ENCODE peak calls at places on chromosomes 11 and 22, in eight cellular contexts. One of them, this sample, is unnamed.

GRCh38 chr11:17063171-17064002 is 14.1 kb downstream of the RPS13 start:
- DNase-seq in Daoy: peak
- DNase-seq in suprapubic skin: no peak
- DNase-seq in EL: peak
- DNase-seq in astrocyte of the spinal cord: peak
- DNase-seq in WTC11: peak
- DNase-seq in cardiac muscle cell: peak
- DNase-seq in HS-27A: peak
- DNase-seq in this sample: peak

GRCh38 chr11:116794851-116795250 is 3.2 kb upstream of the APOA5 start:
- DNase-seq in HS-27A: no peak
- DNase-seq in suprapubic skin: no peak
- DNase-seq in Daoy: no peak
- DNase-seq in WTC11: no peak
- DNase-seq in astrocyte of the spinal cord: no peak
- DNase-seq in cardiac muscle cell: no peak
- DNase-seq in EL: no peak
- DNase-seq in this sample: no peak

GRCh38 chr22:31262369-31263133 is 29.7 kb downstream of the PIK3IP1 start:
- DNase-seq in cardiac muscle cell: no peak
- DNase-seq in HS-27A: no peak
- DNase-seq in astrocyte of the spinal cord: no peak
- DNase-seq in WTC11: no peak
- DNase-seq in EL: no peak
- DNase-seq in suprapubic skin: no peak
- DNase-seq in Daoy: no peak
- DNase-seq in this sample: no peak

GRCh38 chr11:128214263-128214662 is 373.1 kb downstream of the ETS1 start:
- DNase-seq in HS-27A: no peak
- DNase-seq in cardiac muscle cell: no peak
- DNase-seq in Daoy: no peak
- DNase-seq in WTC11: no peak
- DNase-seq in suprapubic skin: no peak
- DNase-seq in astrocyte of the spinal cord: peak
- DNase-seq in EL: no peak
- DNase-seq in this sample: no peak

GRCh38 chr11:17145972-17146371 is 61.8 kb downstream of the PIK3C2A start:
- DNase-seq in Daoy: no peak
- DNase-seq in EL: no peak
- DNase-seq in astrocyte of the spinal cord: no peak
- DNase-seq in cardiac muscle cell: no peak
- DNase-seq in HS-27A: no peak
- DNase-seq in suprapubic skin: no peak
- DNase-seq in WTC11: no peak
- DNase-seq in this sample: no peak

GRCh38 chr11:68312780-68313573 is 586 bp downstream of the LRP5 start:
- DNase-seq in HS-27A: no peak
- DNase-seq in cardiac muscle cell: peak
- DNase-seq in WTC11: no peak
- DNase-seq in astrocyte of the spinal cord: no peak
- DNase-seq in Daoy: peak
- DNase-seq in EL: peak
- DNase-seq in suprapubic skin: no peak
- DNase-seq in this sample: no peak

GRCh38 chr11:28799316-28799715 is 691.1 kb downstream of the METTL15 start:
- DNase-seq in Daoy: no peak
- DNase-seq in EL: no peak
- DNase-seq in HS-27A: no peak
- DNase-seq in suprapubic skin: no peak
- DNase-seq in astrocyte of the spinal cord: no peak
- DNase-seq in WTC11: no peak
- DNase-seq in cardiac muscle cell: no peak
- DNase-seq in this sample: no peak

GRCh38 chr11:72635931-72636330 is 38.3 kb downstream of the PDE2A start:
- DNase-seq in suprapubic skin: no peak
- DNase-seq in cardiac muscle cell: no peak
- DNase-seq in EL: no peak
- DNase-seq in astrocyte of the spinal cord: no peak
- DNase-seq in Daoy: no peak
- DNase-seq in HS-27A: no peak
- DNase-seq in WTC11: peak
- DNase-seq in this sample: no peak

GRCh38 chr11:72751293-72752087 is 718 bp downstream of the ARAP1 start:
- DNase-seq in WTC11: no peak
- DNase-seq in EL: no peak
- DNase-seq in suprapubic skin: no peak
- DNase-seq in astrocyte of the spinal cord: no peak
- DNase-seq in cardiac muscle cell: no peak
- DNase-seq in HS-27A: no peak
- DNase-seq in Daoy: no peak
- DNase-seq in this sample: no peak

GRCh38 chr11:1889527-1889930 is 2.2 kb downstream of the PRR33 start:
- DNase-seq in suprapubic skin: no peak
- DNase-seq in cardiac muscle cell: no peak
- DNase-seq in astrocyte of the spinal cord: no peak
- DNase-seq in HS-27A: no peak
- DNase-seq in Daoy: no peak
- DNase-seq in EL: no peak
- DNase-seq in WTC11: no peak
- DNase-seq in this sample: no peak

GRCh38 chr11:27040302-27041115 is at the start of gene BBOX1:
- DNase-seq in EL: peak
- DNase-seq in astrocyte of the spinal cord: no peak
- DNase-seq in HS-27A: no peak
- DNase-seq in suprapubic skin: no peak
- DNase-seq in WTC11: no peak
- DNase-seq in Daoy: peak
- DNase-seq in cardiac muscle cell: no peak
- DNase-seq in this sample: peak

GRCh38 chr11:122210378-122210995 is 94.5 kb upstream of the BLID start:
- DNase-seq in EL: peak
- DNase-seq in astrocyte of the spinal cord: no peak
- DNase-seq in WTC11: no peak
- DNase-seq in HS-27A: no peak
- DNase-seq in Daoy: no peak
- DNase-seq in suprapubic skin: no peak
- DNase-seq in cardiac muscle cell: no peak
- DNase-seq in this sample: peak

GRCh38 chr11:18775492-18776292 is 15.9 kb downstream of the PTPN5 start:
- DNase-seq in WTC11: peak
- DNase-seq in Daoy: peak
- DNase-seq in suprapubic skin: no peak
- DNase-seq in HS-27A: peak
- DNase-seq in astrocyte of the spinal cord: peak
- DNase-seq in EL: peak
- DNase-seq in cardiac muscle cell: peak
- DNase-seq in this sample: no peak

GRCh38 chr11:122491486-122491885 is 164.0 kb upstream of the UBASH3B start:
- DNase-seq in suprapubic skin: no peak
- DNase-seq in cardiac muscle cell: no peak
- DNase-seq in Daoy: peak
- DNase-seq in HS-27A: no peak
- DNase-seq in EL: peak
- DNase-seq in WTC11: no peak
- DNase-seq in astrocyte of the spinal cord: peak
- DNase-seq in this sample: peak

GRCh38 chr22:27501191-27501936 is 300.2 kb downstream of the MN1 start:
- DNase-seq in astrocyte of the spinal cord: no peak
- DNase-seq in EL: no peak
- DNase-seq in Daoy: no peak
- DNase-seq in cardiac muscle cell: no peak
- DNase-seq in HS-27A: no peak
- DNase-seq in suprapubic skin: no peak
- DNase-seq in WTC11: no peak
- DNase-seq in this sample: no peak

GRCh38 chr22:22593964-22594656 is 35.0 kb upstream of the PRAME start:
- DNase-seq in cardiac muscle cell: no peak
- DNase-seq in WTC11: peak
- DNase-seq in Daoy: peak
- DNase-seq in HS-27A: peak
- DNase-seq in astrocyte of the spinal cord: peak
- DNase-seq in EL: peak
- DNase-seq in suprapubic skin: no peak
- DNase-seq in this sample: peak

GRCh38 chr22:20243545-20244249 is 24.4 kb downstream of the RTN4R start:
- DNase-seq in suprapubic skin: no peak
- DNase-seq in Daoy: peak
- DNase-seq in cardiac muscle cell: peak
- DNase-seq in WTC11: no peak
- DNase-seq in EL: peak
- DNase-seq in astrocyte of the spinal cord: peak
- DNase-seq in HS-27A: no peak
- DNase-seq in this sample: peak

GRCh38 chr11:13384837-13385417 is 78.1 kb downstream of the BTBD10 start:
- DNase-seq in Daoy: peak
- DNase-seq in cardiac muscle cell: peak
- DNase-seq in suprapubic skin: no peak
- DNase-seq in HS-27A: no peak
- DNase-seq in WTC11: peak
- DNase-seq in EL: peak
- DNase-seq in astrocyte of the spinal cord: peak
- DNase-seq in this sample: peak

GRCh38 chr22:43755452-43755851 is 56.7 kb downstream of the EFCAB6 start:
- DNase-seq in Daoy: no peak
- DNase-seq in cardiac muscle cell: no peak
- DNase-seq in suprapubic skin: no peak
- DNase-seq in HS-27A: no peak
- DNase-seq in astrocyte of the spinal cord: no peak
- DNase-seq in EL: no peak
- DNase-seq in WTC11: no peak
- DNase-seq in this sample: no peak

GRCh38 chr11:113401718-113402117 is 14.1 kb downstream of the ANKK1 start:
- DNase-seq in EL: peak
- DNase-seq in Daoy: peak
- DNase-seq in suprapubic skin: no peak
- DNase-seq in astrocyte of the spinal cord: no peak
- DNase-seq in WTC11: no peak
- DNase-seq in cardiac muscle cell: no peak
- DNase-seq in HS-27A: peak
- DNase-seq in this sample: peak

GRCh38 chr11:73225851-73226250 is 7.8 kb downstream of the P2RY2 start:
- DNase-seq in EL: no peak
- DNase-seq in Daoy: no peak
- DNase-seq in HS-27A: no peak
- DNase-seq in suprapubic skin: no peak
- DNase-seq in WTC11: no peak
- DNase-seq in astrocyte of the spinal cord: no peak
- DNase-seq in cardiac muscle cell: no peak
- DNase-seq in this sample: no peak

GRCh38 chr11:17788084-17788483 is 53.5 kb downstream of the KCNC1 start:
- DNase-seq in WTC11: no peak
- DNase-seq in Daoy: no peak
- DNase-seq in EL: no peak
- DNase-seq in cardiac muscle cell: no peak
- DNase-seq in astrocyte of the spinal cord: no peak
- DNase-seq in HS-27A: no peak
- DNase-seq in suprapubic skin: no peak
- DNase-seq in this sample: no peak

GRCh38 chr11:88206746-88207145 is 31.5 kb upstream of the RAB38 start:
- DNase-seq in WTC11: no peak
- DNase-seq in EL: peak
- DNase-seq in HS-27A: no peak
- DNase-seq in suprapubic skin: no peak
- DNase-seq in astrocyte of the spinal cord: no peak
- DNase-seq in cardiac muscle cell: no peak
- DNase-seq in Daoy: no peak
- DNase-seq in this sample: no peak

GRCh38 chr22:19766506-19767426 is 6.2 kb downstream of the TBX1 start:
- DNase-seq in EL: peak
- DNase-seq in Daoy: peak
- DNase-seq in astrocyte of the spinal cord: no peak
- DNase-seq in HS-27A: no peak
- DNase-seq in cardiac muscle cell: peak
- DNase-seq in WTC11: peak
- DNase-seq in suprapubic skin: no peak
- DNase-seq in this sample: no peak

GRCh38 chr11:44524751-44525171 is 40.7 kb upstream of the CD82 start:
- DNase-seq in HS-27A: no peak
- DNase-seq in WTC11: no peak
- DNase-seq in astrocyte of the spinal cord: peak
- DNase-seq in suprapubic skin: no peak
- DNase-seq in EL: no peak
- DNase-seq in Daoy: no peak
- DNase-seq in cardiac muscle cell: no peak
- DNase-seq in this sample: no peak

GRCh38 chr11:7892059-7892699 is 38.9 kb downstream of the OR10A6 start:
- DNase-seq in Daoy: peak
- DNase-seq in HS-27A: peak
- DNase-seq in suprapubic skin: no peak
- DNase-seq in astrocyte of the spinal cord: no peak
- DNase-seq in cardiac muscle cell: no peak
- DNase-seq in EL: peak
- DNase-seq in WTC11: no peak
- DNase-seq in this sample: no peak

GRCh38 chr22:21816787-21817496 is 50.5 kb downstream of the MAPK1 start:
- DNase-seq in astrocyte of the spinal cord: peak
- DNase-seq in cardiac muscle cell: no peak
- DNase-seq in Daoy: peak
- DNase-seq in suprapubic skin: no peak
- DNase-seq in WTC11: no peak
- DNase-seq in EL: peak
- DNase-seq in HS-27A: peak
- DNase-seq in this sample: peak

GRCh38 chr11:31844351-31844750 is 33.2 kb upstream of the PAX6 start:
- DNase-seq in EL: peak
- DNase-seq in HS-27A: peak
- DNase-seq in Daoy: peak
- DNase-seq in astrocyte of the spinal cord: no peak
- DNase-seq in suprapubic skin: no peak
- DNase-seq in cardiac muscle cell: no peak
- DNase-seq in WTC11: no peak
- DNase-seq in this sample: no peak

GRCh38 chr22:19275919-19276600 is 15.5 kb downstream of the CLTCL1 start:
- DNase-seq in suprapubic skin: no peak
- DNase-seq in cardiac muscle cell: peak
- DNase-seq in HS-27A: no peak
- DNase-seq in WTC11: no peak
- DNase-seq in astrocyte of the spinal cord: no peak
- DNase-seq in Daoy: no peak
- DNase-seq in EL: no peak
- DNase-seq in this sample: no peak

GRCh38 chr11:72740562-72741428 is 11.4 kb downstream of the ARAP1 start:
- DNase-seq in suprapubic skin: no peak
- DNase-seq in WTC11: no peak
- DNase-seq in astrocyte of the spinal cord: no peak
- DNase-seq in Daoy: no peak
- DNase-seq in EL: no peak
- DNase-seq in cardiac muscle cell: no peak
- DNase-seq in HS-27A: no peak
- DNase-seq in this sample: no peak

GRCh38 chr11:129950319-129951034 is 52.2 kb downstream of the PRDM10 start:
- DNase-seq in suprapubic skin: no peak
- DNase-seq in astrocyte of the spinal cord: peak
- DNase-seq in HS-27A: no peak
- DNase-seq in EL: no peak
- DNase-seq in Daoy: no peak
- DNase-seq in cardiac muscle cell: no peak
- DNase-seq in WTC11: no peak
- DNase-seq in this sample: peak

GRCh38 chr11:28049338-28050216 is 58.4 kb downstream of the KIF18A start:
- DNase-seq in EL: peak
- DNase-seq in cardiac muscle cell: no peak
- DNase-seq in astrocyte of the spinal cord: peak
- DNase-seq in suprapubic skin: no peak
- DNase-seq in Daoy: peak
- DNase-seq in HS-27A: no peak
- DNase-seq in WTC11: no peak
- DNase-seq in this sample: no peak